ENCODE peak calls at places on chromosomes 4 and X, in ten cellular contexts. S is activated CD4-positive, CD25-positive, alpha-beta regulatory T cell treated with anti-CD3 and anti-CD28 coated beads, Interleukin-2, amount 50 U/mL, for 24 hours; A is effector memory CD8-positive, alpha-beta T cell; I is body of pancreas; D is foreskin keratinocyte; O is Panc1; X is aorta; N is stimulated activated naive CD8-positive, alpha-beta T cell treated with anti-CD3 and anti-CD28 coated beads, Interleukin-15, amount 100 ng/mL, for 72 hours; J is activated CD8-positive, alpha-beta T cell treated with anti-CD3 and anti-CD28 coated beads, Interleukin-2, amount 10 ng/mL, durations not matched to agents 7 days and 5 days; Z is central memory CD8-positive, alpha-beta T cell. G is an unnamed sample.

GRCh38 chr4:79598801-79599200 is 190.8 kb upstream of the GK2 start:
- ATAC-seq in S (no peak), A (no peak), I (no peak), D (no peak), O (no peak), X (peak), N (no peak), J (no peak), Z (no peak), G (peak)

GRCh38 chr4:151842430-151843079 is 81.7 kb upstream of the GATB start:
- ATAC-seq in S (no peak), A (no peak), I (no peak), D (no peak), O (no peak), X (no peak), N (no peak), J (no peak), Z (no peak), G (no peak)

GRCh38 chr4:184845367-184846011 is 19.7 kb upstream of the ACSL1 start:
- ATAC-seq in S (no peak), A (no peak), I (no peak), D (peak), O (no peak), X (no peak), N (peak), J (no peak), Z (no peak), G (no peak)

GRCh38 chrX:151981129-151981528 is 6.7 kb upstream of the GABRE start:
- ATAC-seq in S (no peak), A (no peak), I (no peak), D (peak), O (no peak), X (no peak), N (no peak), J (no peak), Z (no peak), G (no peak)

GRCh38 chrX:16804923-16805464 is 18.7 kb downstream of the TXLNG start:
- ATAC-seq in S (no peak), A (no peak), I (no peak), D (no peak), O (no peak), X (no peak), N (no peak), J (no peak), Z (no peak), G (no peak)

GRCh38 chr4:15935504-15936392 is 2.8 kb downstream of the FGFBP1 start:
- ATAC-seq in S (no peak), A (no peak), I (no peak), D (no peak), O (no peak), X (no peak), N (no peak), J (no peak), Z (no peak), G (no peak)

GRCh38 chr4:74948279-74948678 is 15.4 kb downstream of the PARM1 start:
- ATAC-seq in S (no peak), A (no peak), I (no peak), D (no peak), O (no peak), X (no peak), N (no peak), J (no peak), Z (no peak), G (no peak)

GRCh38 chr4:85177092-85177491 is 210.6 kb upstream of the WDFY3 start:
- ATAC-seq in S (no peak), A (no peak), I (no peak), D (no peak), O (no peak), X (no peak), N (no peak), J (no peak), Z (no peak), G (no peak)

GRCh38 chr4:16204505-16204904 is 21.8 kb downstream of the TAPT1 start:
- ATAC-seq in S (no peak), A (no peak), I (no peak), D (no peak), O (no peak), X (no peak), N (no peak), J (no peak), Z (no peak), G (no peak)

GRCh38 chrX:37746268-37746931 is 33.5 kb upstream of the CYBB start:
- ATAC-seq in S (peak), A (peak), I (no peak), D (no peak), O (no peak), X (no peak), N (peak), J (peak), Z (peak), G (peak)

GRCh38 chrX:153845195-153845594 is 14.9 kb upstream of the PDZD4 start:
- ATAC-seq in S (no peak), A (no peak), I (no peak), D (no peak), O (no peak), X (no peak), N (no peak), J (no peak), Z (no peak), G (no peak)

GRCh38 chrX:10157032-10157341 is 212 bp downstream of the CLCN4 start:
- ATAC-seq in S (no peak), A (no peak), I (peak), D (no peak), O (no peak), X (no peak), N (no peak), J (no peak), Z (no peak), G (no peak)

GRCh38 chrX:56745019-56745418 is 16.0 kb downstream of the NBDY start:
- ATAC-seq in S (no peak), A (no peak), I (no peak), D (peak), O (no peak), X (peak), N (peak), J (no peak), Z (no peak), G (no peak)

GRCh38 chr4:152590179-152591031 is 54.5 kb upstream of the FBXW7 start:
- ATAC-seq in S (no peak), A (no peak), I (no peak), D (peak), O (no peak), X (no peak), N (no peak), J (no peak), Z (no peak), G (no peak)

GRCh38 chrX:88202149-88202548 is 544.9 kb upstream of the CPXCR1 start:
- ATAC-seq in S (no peak), A (no peak), I (no peak), D (no peak), O (no peak), X (no peak), N (no peak), J (no peak), Z (no peak), G (no peak)

GRCh38 chr4:100981447-100982204 is 365.7 kb downstream of the PPP3CA start:
- ATAC-seq in S (no peak), A (no peak), I (peak), D (no peak), O (no peak), X (peak), N (no peak), J (no peak), Z (no peak), G (no peak)

GRCh38 chrX:152844256-152844655 is 13.4 kb downstream of the NSDHL start:
- ATAC-seq in S (no peak), A (no peak), I (no peak), D (no peak), O (no peak), X (no peak), N (no peak), J (no peak), Z (no peak), G (no peak)

GRCh38 chrX:47662144-47662657 is 3.2 kb upstream of the UXT start:
- ATAC-seq in S (no peak), A (no peak), I (no peak), D (peak), O (no peak), X (no peak), N (no peak), J (no peak), Z (no peak), G (peak)

G was measured in stimulated activated memory B cell treated with anti-CD40 and anti-IgM and Interleukin-4, amounts not matched to agents 10 μg/mL and 1 μg/mL and 100 μg/mL, for 72 hours.